ENCODE peak calls at places on chromosomes 16 and 17, in eight cellular contexts. S is Caco-2, J is body of pancreas, B is epithelial cell of esophagus, P is pancreas, U is spleen, V is prostate gland, D is colonic mucosa. I is an unnamed sample.

GRCh38 chr16:81752225-81752875 is 26.7 kb upstream of the PLCG2 start:
- DNase-seq in U (peak; percentile 95), P (no peak), S (no peak), B (no peak), D (peak; percentile 43), J (peak; percentile 68), V (no peak), I (peak; percentile 84)

GRCh38 chr16:67030221-67030962 is 1.4 kb downstream of the CBFB start:
- DNase-seq in S (no peak), P (no peak), B (no peak), D (no peak), U (peak; percentile 23), V (no peak), J (no peak), I (peak; percentile 12)

GRCh38 chr17:53822764-53823163 is at the start of gene KIF2B:
- DNase-seq in J (no peak), D (no peak), U (no peak), P (peak; percentile 45), B (no peak), V (no peak), S (no peak), I (no peak)

GRCh38 chr17:82536220-82537201 is 17.0 kb downstream of the FOXK2 start:
- DNase-seq in D (peak; percentile 56), U (no peak), P (peak; percentile 12), J (no peak), B (peak; percentile 73), V (peak; percentile 30), S (no peak), I (no peak)

GRCh38 chr16:56866955-56867830 is 2.2 kb downstream of the SLC12A3 start:
- DNase-seq in D (peak; percentile 54), V (peak; percentile 60), U (no peak), P (no peak), J (peak; percentile 63), S (peak; percentile 68), B (peak; percentile 69), I (no peak)

GRCh38 chr17:80245566-80246265 is 14.9 kb upstream of the RNF213 start:
- DNase-seq in S (no peak), J (no peak), U (peak; percentile 64), P (peak; percentile 59), V (no peak), D (no peak), B (no peak), I (no peak)

GRCh38 chr16:21277045-21277926 is 804 bp downstream of the CRYM start:
- DNase-seq in P (no peak), V (no peak), B (no peak), D (no peak), U (no peak), S (no peak), J (no peak), I (no peak)

GRCh38 chr17:40550608-40551007 is 14.7 kb downstream of the CCR7 start:
- DNase-seq in J (peak; percentile 62), B (no peak), S (no peak), U (peak; percentile 49), P (no peak), V (no peak), D (peak; percentile 23), I (peak; percentile 51)

GRCh38 chr16:65779196-65779595 is 587.3 kb upstream of the CDH5 start:
- DNase-seq in U (no peak), B (no peak), P (no peak), J (no peak), D (no peak), V (no peak), S (no peak), I (no peak)

GRCh38 chr17:57142925-57143324 is 57.9 kb downstream of the AKAP1 start:
- DNase-seq in B (no peak), J (peak; percentile 21), D (no peak), V (no peak), P (no peak), U (no peak), S (no peak), I (no peak)

GRCh38 chr17:2400474-2400866 is 390 bp downstream of the MNT start:
- DNase-seq in B (peak; percentile 63), V (no peak), D (peak; percentile 70), J (peak; percentile 71), U (peak; percentile 95), S (peak; percentile 65), P (peak; percentile 88), I (peak; percentile 89)

GRCh38 chr17:78378225-78379133 is at the start of gene PGS1:
- DNase-seq in S (peak; percentile 86), V (peak; percentile 65), D (peak; percentile 87), U (peak; percentile 96), B (peak; percentile 80), P (peak; percentile 92), J (peak; percentile 78), I (peak; percentile 92)

GRCh38 chr17:69228576-69228975 is at the start of gene ABCA10:
- DNase-seq in U (no peak), D (no peak), S (no peak), B (no peak), P (no peak), J (no peak), V (no peak), I (no peak)

DNA sequence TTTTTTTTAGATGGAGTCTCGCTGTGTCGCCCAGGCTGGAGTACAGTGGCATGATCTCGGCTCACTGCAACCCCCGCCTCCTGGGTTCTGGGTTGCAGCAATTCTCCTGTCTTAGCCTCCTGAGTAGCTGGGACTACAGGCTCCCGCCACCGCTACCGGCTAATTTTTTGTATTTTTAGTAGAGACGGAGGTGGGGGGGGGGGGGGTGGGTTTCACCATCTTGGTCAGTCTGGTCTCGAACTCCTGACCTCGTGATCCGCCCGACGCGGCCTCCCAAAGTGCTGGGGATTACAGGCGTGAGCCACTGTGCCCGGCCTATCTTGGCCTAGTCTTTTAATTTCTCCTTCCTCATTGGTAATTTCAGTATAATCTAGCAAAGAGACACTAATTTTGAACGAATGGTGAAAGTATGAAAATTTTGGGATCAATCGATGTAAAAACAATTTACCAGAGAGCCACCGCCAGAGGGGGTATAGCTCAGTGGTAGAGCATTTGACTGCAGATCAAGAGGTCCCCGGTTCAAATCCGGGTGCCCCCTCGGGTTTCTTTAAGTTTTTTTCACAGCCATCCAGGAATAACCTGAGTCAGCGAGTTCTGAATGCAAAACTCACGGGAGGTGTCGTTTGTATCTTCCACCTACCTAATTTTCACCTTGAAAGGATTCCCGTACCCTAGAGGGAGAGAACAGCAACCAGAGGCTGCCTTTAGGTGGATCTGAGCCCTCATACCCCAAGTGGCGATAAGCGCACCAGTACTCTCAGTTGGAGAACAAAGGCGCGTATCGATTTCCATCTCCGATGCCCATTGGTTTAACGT is 2.5 kb upstream of the LASP1 start:
- DNase-seq in S (peak; percentile 84), U (no peak), D (peak; percentile 70), V (no peak), B (peak; percentile 71), P (peak; percentile 18), J (peak; percentile 80), I (no peak)
- TF ChIP-seq CTCF in S (peak; percentile 41), U (peak; percentile 45), D (no peak), V (peak; percentile 50), B (peak; percentile 18), P (no peak), J (no peak), I (peak; percentile 48)

DNA sequence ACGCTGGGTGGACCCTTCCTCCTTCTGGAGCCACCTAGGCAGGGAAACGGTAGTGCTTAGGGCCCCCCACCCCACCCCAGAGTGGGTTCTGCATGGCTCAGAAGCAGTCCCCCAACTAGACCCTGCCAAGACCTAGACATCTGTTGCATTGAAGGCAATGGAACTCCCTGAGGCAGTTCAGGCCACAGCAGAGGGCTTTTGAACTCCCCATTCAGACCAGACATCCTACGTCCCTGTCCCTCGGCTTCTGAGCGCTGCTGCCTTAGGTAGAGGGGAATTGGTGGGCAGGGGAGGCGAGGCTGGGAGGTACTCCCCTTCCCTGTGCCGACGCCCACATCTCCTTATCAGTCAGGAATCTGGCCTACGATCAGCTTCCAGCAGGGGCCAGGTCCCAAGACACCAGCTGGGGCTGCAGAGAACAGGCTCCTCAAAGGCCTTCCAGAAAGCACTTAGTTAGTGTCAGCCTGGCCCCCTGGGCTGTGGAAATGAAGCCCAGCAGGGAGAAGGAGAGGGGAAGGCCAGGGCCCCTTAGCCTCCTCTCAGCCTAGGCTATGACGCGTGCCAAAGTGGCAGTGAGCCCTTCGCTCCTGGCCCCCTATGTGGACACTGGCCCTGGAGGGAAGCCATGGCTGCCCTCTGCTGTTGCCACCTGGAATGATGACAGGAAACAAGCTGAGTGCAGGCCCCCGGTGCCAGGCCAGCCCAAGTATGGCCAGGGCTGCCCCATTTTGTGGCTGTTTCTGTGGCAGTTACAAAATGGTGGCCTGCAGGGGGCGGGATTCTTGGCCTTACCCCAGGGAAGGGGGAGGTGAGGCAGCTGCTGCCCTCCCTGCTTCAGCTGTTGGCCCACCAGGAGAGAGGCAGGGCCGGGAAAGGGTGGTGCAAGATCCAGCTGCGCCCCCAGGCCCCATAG is 11.1 kb downstream of the TBX4 start:
- DNase-seq in S (peak; percentile 56), D (no peak), B (no peak), U (peak; percentile 60), P (peak; percentile 53), J (no peak), V (no peak), I (peak; percentile 65)
- TF ChIP-seq CTCF in S (no peak), D (no peak), B (no peak), U (no peak), P (no peak), J (no peak), V (no peak), I (peak; percentile 14)

GRCh38 chr16:88287219-88287618 is 95.5 kb upstream of the ZNF469 start:
- DNase-seq in S (peak; percentile 51), D (no peak), V (no peak), P (peak; percentile 9), J (no peak), U (no peak), B (no peak), I (no peak)
- TF ChIP-seq CTCF in S (peak; percentile 60), D (peak; percentile 29), V (peak; percentile 64), P (no peak), J (no peak), U (peak; percentile 75), B (peak; percentile 43), I (peak; percentile 28)

GRCh38 chr16:74029122-74029805 is 267.4 kb upstream of the PSMD7 start:
- DNase-seq in U (no peak), V (no peak), S (no peak), P (no peak), D (peak; percentile 54), J (no peak), B (no peak), I (no peak)

GRCh38 chr16:74030000-74030399 is 266.6 kb upstream of the PSMD7 start:
- DNase-seq in J (no peak), V (no peak), U (no peak), P (no peak), B (no peak), D (peak; percentile 81), S (no peak), I (peak; percentile 62)

GRCh38 chr16:74035816-74036215 is 260.8 kb upstream of the PSMD7 start:
- DNase-seq in B (peak; percentile 4), P (no peak), S (peak; percentile 30), D (no peak), J (no peak), V (no peak), U (no peak), I (no peak)

GRCh38 chr16:74031551-74031950 is 265.1 kb upstream of the PSMD7 start:
- DNase-seq in B (no peak), J (no peak), S (no peak), U (no peak), D (no peak), V (no peak), P (no peak), I (no peak)

DNA sequence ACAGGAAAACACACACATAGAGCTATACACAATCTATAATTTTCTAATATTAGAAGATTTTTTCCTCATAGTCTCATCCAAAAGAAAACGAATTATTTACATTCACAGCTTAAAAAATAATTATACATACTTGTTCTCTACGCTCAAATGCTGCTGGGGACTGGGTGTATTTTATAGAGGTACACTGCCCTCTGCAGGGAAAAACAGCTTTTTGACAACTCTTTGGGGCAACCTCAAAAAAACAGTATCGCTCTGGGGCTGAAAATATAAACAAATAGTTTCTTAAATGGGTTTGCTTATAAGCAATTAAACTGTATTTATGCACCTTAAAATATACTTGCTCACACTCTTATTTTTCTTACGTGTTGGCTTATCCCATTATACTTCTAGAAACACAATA is 261.8 kb upstream of the PSMD7 start:
- DNase-seq in J (no peak), S (peak; percentile 36), B (peak; percentile 26), D (peak; percentile 25), P (no peak), U (no peak), V (no peak), I (no peak)
- TF ChIP-seq CTCF in J (no peak), S (peak; percentile 57), B (peak; percentile 28), D (peak; percentile 38), P (no peak), U (no peak), V (no peak), I (peak; percentile 31)

I was measured in upper lobe of right lung.